ENCODE peak calls at places on chromosome 17, in seven cellular contexts. P is CD8-positive, alpha-beta memory T cell; M is left lung; I is aorta; Y is gastrocnemius medialis; G is MM.1S; X is transverse colon. K is an unnamed sample. For H3K4me1 and H3K36me3, the result is how much of the 10 kb centered on the place peaks cover.

GRCh38 chr17:6070895-6071511 is 824 bp downstream of the WSCD1 start:
- DNase-seq in P (no peak), M (no peak), I (no peak), Y (no peak), G (peak), X (peak), K (no peak)

GRCh38 chr17:31825961-31826691 is 32.9 kb downstream of the COPRS start:
- DNase-seq in P (no peak), M (no peak), I (peak), Y (peak), G (no peak), X (no peak), K (no peak)

GRCh38 chr17:39739885-39740356 is 2.2 kb downstream of the GRB7 start:
- DNase-seq in P (no peak), M (no peak), I (no peak), Y (no peak), G (no peak), X (no peak), K (no peak)

GRCh38 chr17:44630703-44631102 is 25.6 kb upstream of the MEIOC start:
- DNase-seq in P (no peak), M (no peak), I (no peak), Y (no peak), G (no peak), X (no peak), K (no peak)

GRCh38 chr17:68909066-68909465 is 46.1 kb downstream of the ABCA8 start:
- DNase-seq in P (no peak), M (peak), I (peak), Y (no peak), G (no peak), X (peak), K (no peak)

GRCh38 chr17:61846088-61846487 is 17.2 kb downstream of the BRIP1 start:
- DNase-seq in P (no peak), M (no peak), I (no peak), Y (no peak), G (no peak), X (no peak), K (no peak)

GRCh38 chr17:41891135-41892065 is 26.2 kb upstream of the KLHL11 start:
- DNase-seq in P (no peak), M (no peak), I (no peak), Y (no peak), G (no peak), X (no peak), K (no peak)

GRCh38 chr17:78739331-78739853 is 42.7 kb downstream of the CYTH1 start:
- DNase-seq in P (no peak), M (no peak), I (no peak), Y (no peak), G (peak), X (no peak), K (no peak)

GRCh38 chr17:2904135-2904534 is 107.9 kb downstream of the RAP1GAP2 start:
- DNase-seq in P (no peak), M (peak), I (no peak), Y (no peak), G (no peak), X (peak), K (no peak)

GRCh38 chr17:47694818-47695663 is 1.1 kb downstream of the TBKBP1 start:
- DNase-seq in P (peak), M (peak), I (peak), Y (peak), G (no peak), X (peak), K (peak)

GRCh38 chr17:45123930-45124796 is 8.2 kb downstream of the PLCD3 start:
- DNase-seq in P (no peak), M (peak), I (peak), Y (no peak), G (no peak), X (peak), K (no peak)

GRCh38 chr17:57369509-57369945 is 113.2 kb downstream of the MSI2 start:
- DNase-seq in P (no peak), M (no peak), I (no peak), Y (no peak), G (no peak), X (no peak), K (no peak)

GRCh38 chr17:10585529-10585928 is 36.1 kb upstream of the MYH2 start:
- DNase-seq in P (no peak), M (no peak), I (no peak), Y (no peak), G (no peak), X (no peak), K (no peak)

GRCh38 chr17:78498848-78499247 is 78.3 kb downstream of the DNAH17 start:
- DNase-seq in P (no peak), M (no peak), I (peak), Y (no peak), G (no peak), X (no peak), K (no peak)

GRCh38 chr17:74790206-74791066 is 14.3 kb upstream of the NAT9 start:
- DNase-seq in P (no peak), M (no peak), I (no peak), Y (no peak), G (no peak), X (no peak), K (no peak)

GRCh38 chr17:74749262-74750038 is 1.0 kb downstream of the NHERF1 start:
- DNase-seq in P (no peak), M (no peak), I (no peak), Y (no peak), G (no peak), X (peak), K (peak)

GRCh38 chr17:75595919-75596310 is 8.3 kb downstream of the MYO15B start:
- DNase-seq in P (no peak), M (no peak), I (no peak), Y (no peak), G (no peak), X (no peak), K (no peak)

GRCh38 chr17:30312218-30312617 is 20.5 kb upstream of the BLMH start:
- DNase-seq in P (no peak), M (no peak), I (no peak), Y (no peak), G (no peak), X (no peak), K (no peak)

GRCh38 chr17:73290399-73291259 is 21.2 kb downstream of the CDC42EP4 start:
- DNase-seq in P (no peak), M (no peak), I (no peak), Y (no peak), G (peak), X (no peak), K (no peak)

GRCh38 chr17:8124350-8125195 is 667 bp upstream of the HES7 start:
- DNase-seq in P (peak), M (no peak), I (no peak), Y (no peak), G (peak), X (no peak), K (no peak)

GRCh38 chr17:35467824-35468223 is 19.3 kb upstream of the SLFN13 start:
- DNase-seq in P (peak), M (no peak), I (no peak), Y (no peak), G (no peak), X (no peak), K (peak)

GRCh38 chr17:56203430-56203829 is 50.2 kb downstream of the ANKFN1 start:
- DNase-seq in P (no peak), M (no peak), I (no peak), Y (no peak), G (peak), X (no peak), K (no peak)

GRCh38 chr17:14359251-14359939 is 58.5 kb downstream of the HS3ST3B1 start:
- DNase-seq in P (no peak), M (peak), I (no peak), Y (no peak), G (no peak), X (no peak), K (peak)

GRCh38 chr17:77330602-77331081 is 189.9 kb downstream of the SEC14L1 start:
- DNase-seq in P (no peak), M (peak), I (no peak), Y (no peak), G (no peak), X (no peak), K (no peak)

GRCh38 chr17:42312285-42313130 is 24.2 kb downstream of the STAT5A start:
- DNase-seq in P (peak), M (peak), I (peak), Y (peak), G (peak), X (peak), K (peak)

GRCh38 chr17:77493238-77493812 is 352.6 kb downstream of the SEC14L1 start:
- DNase-seq in P (no peak), M (peak), I (no peak), Y (no peak), G (no peak), X (peak), K (no peak)

GRCh38 chr17:78774956-78775571 is 7.0 kb downstream of the CYTH1 start:
- DNase-seq in P (peak), M (no peak), I (no peak), Y (no peak), G (peak), X (peak), K (peak)

GRCh38 chr17:48002208-48002919 is 31.5 kb downstream of the CDK5RAP3 start:
- DNase-seq in P (no peak), M (no peak), I (no peak), Y (no peak), G (no peak), X (no peak), K (no peak)

GRCh38 chr17:77798481-77798880 is 160.0 kb upstream of the TNRC6C start:
- DNase-seq in P (no peak), M (no peak), I (no peak), Y (no peak), G (no peak), X (no peak), K (no peak)

GRCh38 chr17:80790021-80790765 is 201.4 kb upstream of the CHMP6 start:
- DNase-seq in P (peak), M (peak), I (peak), Y (no peak), G (no peak), X (no peak), K (peak)

GRCh38 chr17:50588391-50589111 is 28.0 kb downstream of the CACNA1G start:
- DNase-seq in P (no peak), M (no peak), I (no peak), Y (no peak), G (no peak), X (no peak), K (no peak)

GRCh38 chr17:31067699-31068184 is 27.0 kb upstream of the NF1 start:
- DNase-seq in P (no peak), M (no peak), I (no peak), Y (no peak), G (no peak), X (no peak), K (no peak)

GRCh38 chr17:58402047-58402446 is 15.3 kb downstream of the RNF43 start:
- DNase-seq in P (no peak), M (no peak), I (no peak), Y (no peak), G (no peak), X (no peak), K (peak)

GRCh38 chr17:50196826-50197225 is 4.6 kb downstream of the COL1A1 start:
- DNase-seq in P (no peak), M (no peak), I (peak), Y (no peak), G (no peak), X (no peak), K (no peak)

GRCh38 chr17:81902023-81902652 is at the start of gene NPB:
- DNase-seq in P (no peak), M (no peak), I (no peak), Y (no peak), G (no peak), X (no peak), K (no peak)

GRCh38 chr17:81900181-81900820 is 1.7 kb upstream of the NPB start:
- DNase-seq in P (no peak), M (no peak), I (no peak), Y (no peak), G (no peak), X (no peak), K (no peak)

GRCh38 chr17:81902653-81903414 is 796 bp downstream of the NPB start:
- DNase-seq in P (no peak), M (no peak), I (no peak), Y (no peak), G (no peak), X (no peak), K (no peak)

GRCh38 chr17:81899514-81900166 is 2.4 kb upstream of the NPB start:
- DNase-seq in P (no peak), M (no peak), I (no peak), Y (no peak), G (no peak), X (no peak), K (no peak)

DNA sequence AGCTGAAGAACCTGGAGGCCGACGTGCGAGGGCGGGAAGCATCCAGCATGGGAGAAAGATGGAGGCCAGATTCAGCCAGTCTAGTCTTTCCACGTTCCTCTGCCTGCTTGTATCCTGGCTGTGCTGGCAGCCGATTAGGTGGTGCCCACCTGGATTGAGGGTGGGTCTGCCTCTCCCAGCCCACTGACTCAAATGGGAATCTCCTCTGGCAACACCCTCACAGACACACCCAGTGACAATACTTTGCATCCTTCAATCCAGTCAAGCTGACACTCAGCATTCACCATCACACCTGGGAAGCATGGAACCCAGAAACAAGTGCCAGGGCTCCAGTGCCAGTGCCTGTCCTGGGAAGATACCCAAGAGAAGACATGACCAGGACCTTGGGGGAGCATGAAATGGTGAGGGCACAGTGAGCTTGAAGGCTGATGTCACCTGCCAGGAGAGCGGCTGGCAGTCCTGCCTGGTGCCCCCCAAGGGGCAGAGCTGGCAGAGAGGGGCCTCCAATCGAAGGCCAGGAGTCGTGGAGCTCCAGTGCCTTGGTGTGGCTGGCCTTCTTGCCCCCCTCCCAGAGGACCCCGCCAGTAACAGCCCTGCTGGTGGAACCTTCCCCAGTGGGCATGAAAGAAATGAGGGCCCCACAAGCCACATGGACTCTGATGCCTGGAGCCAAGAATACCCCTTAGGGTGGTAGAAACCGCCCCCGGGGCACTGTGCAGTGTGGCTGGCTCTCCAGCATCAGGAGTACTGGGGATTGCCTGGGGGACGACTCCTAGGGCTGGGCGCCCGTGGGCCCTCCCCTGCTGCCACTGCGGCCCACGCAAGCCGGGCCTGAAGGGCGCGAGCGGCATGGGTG is 643 bp upstream of the NPB start:
- DNase-seq in P (no peak), M (no peak), I (no peak), Y (no peak), G (no peak), X (no peak), K (no peak)
- H3K27ac ChIP-seq in P (no peak), M (no peak), I (no peak), Y (no peak), G (no peak), X (no peak), K (no peak)

GRCh38 chr17:38429476-38430100 is 1.3 kb downstream of the ARHGAP23 start:
- DNase-seq in P (no peak), M (no peak), I (no peak), Y (no peak), G (no peak), X (no peak), K (no peak)
- H3K4me1 ChIP-seq in P (under half), M (under half), I (under half), Y (under half), G (under half), X (under half), K (half or more)

GRCh38 chr17:79785900-79786810 is 8.2 kb downstream of the CBX2 start:
- DNase-seq in P (no peak), M (no peak), I (peak), Y (no peak), G (no peak), X (no peak), K (no peak)
- H3K36me3 ChIP-seq in P (under half), M (under half), I (under half), Y (under half), G (under half), X (under half), K (half or more)

DNA sequence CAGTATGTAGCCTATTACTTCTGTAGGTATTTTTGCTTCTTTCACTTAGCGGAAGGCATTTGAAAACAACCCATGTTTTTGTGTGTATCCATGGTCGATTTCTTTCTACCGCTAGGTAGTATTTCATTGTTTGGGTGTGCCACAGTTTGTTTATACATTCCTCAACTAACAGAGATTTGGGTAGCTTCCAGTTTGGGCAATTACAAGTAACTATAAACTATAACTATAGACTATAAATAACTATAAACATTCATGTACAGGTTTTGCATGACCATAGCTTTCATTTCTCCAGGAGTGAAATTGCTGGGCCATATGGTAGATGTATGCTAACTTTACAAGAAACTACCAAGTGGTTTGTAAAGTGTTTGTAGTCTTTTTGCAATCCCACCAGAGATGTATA is 40.0 kb downstream of the LYRM9 start:
- DNase-seq in P (no peak), M (no peak), I (no peak), Y (no peak), G (no peak), X (no peak), K (no peak)
- H3K27ac ChIP-seq in P (no peak), M (no peak), I (no peak), Y (no peak), G (no peak), X (no peak), K (no peak)

GRCh38 chr17:18257747-18258355 is 687 bp downstream of the FLII start:
- DNase-seq in P (peak), M (peak), I (peak), Y (peak), G (peak), X (peak), K (peak)
- H3K4me1 ChIP-seq in P (half or more), M (under half), I (under half), Y (half or more), G (under half), X (half or more), K (half or more)

GRCh38 chr17:1374426-1375177 is 25.4 kb downstream of the YWHAE start:
- DNase-seq in P (no peak), M (no peak), I (no peak), Y (no peak), G (no peak), X (no peak), K (no peak)
- H3K36me3 ChIP-seq in P (under half), M (under half), I (under half), Y (under half), G (under half), X (under half), K (half or more)

GRCh38 chr17:4733073-4733531 is 1.9 kb downstream of the MED11 start:
- DNase-seq in P (no peak), M (peak), I (peak), Y (no peak), G (peak), X (no peak), K (no peak)
- H3K27ac ChIP-seq in P (no peak), M (no peak), I (no peak), Y (no peak), G (no peak), X (peak), K (no peak)

GRCh38 chr17:55172612-55173011 is 92.1 kb upstream of the HLF start:
- DNase-seq in P (no peak), M (no peak), I (no peak), Y (no peak), G (peak), X (no peak), K (no peak)

GRCh38 chr17:55175788-55176425 is 88.9 kb upstream of the HLF start:
- DNase-seq in P (no peak), M (no peak), I (no peak), Y (no peak), G (no peak), X (no peak), K (no peak)

GRCh38 chr17:55168970-55169687 is 95.6 kb upstream of the HLF start:
- DNase-seq in P (no peak), M (no peak), I (no peak), Y (no peak), G (peak), X (no peak), K (no peak)

GRCh38 chr17:55174133-55174532 is 90.6 kb upstream of the HLF start:
- DNase-seq in P (no peak), M (no peak), I (no peak), Y (no peak), G (no peak), X (no peak), K (no peak)

DNA sequence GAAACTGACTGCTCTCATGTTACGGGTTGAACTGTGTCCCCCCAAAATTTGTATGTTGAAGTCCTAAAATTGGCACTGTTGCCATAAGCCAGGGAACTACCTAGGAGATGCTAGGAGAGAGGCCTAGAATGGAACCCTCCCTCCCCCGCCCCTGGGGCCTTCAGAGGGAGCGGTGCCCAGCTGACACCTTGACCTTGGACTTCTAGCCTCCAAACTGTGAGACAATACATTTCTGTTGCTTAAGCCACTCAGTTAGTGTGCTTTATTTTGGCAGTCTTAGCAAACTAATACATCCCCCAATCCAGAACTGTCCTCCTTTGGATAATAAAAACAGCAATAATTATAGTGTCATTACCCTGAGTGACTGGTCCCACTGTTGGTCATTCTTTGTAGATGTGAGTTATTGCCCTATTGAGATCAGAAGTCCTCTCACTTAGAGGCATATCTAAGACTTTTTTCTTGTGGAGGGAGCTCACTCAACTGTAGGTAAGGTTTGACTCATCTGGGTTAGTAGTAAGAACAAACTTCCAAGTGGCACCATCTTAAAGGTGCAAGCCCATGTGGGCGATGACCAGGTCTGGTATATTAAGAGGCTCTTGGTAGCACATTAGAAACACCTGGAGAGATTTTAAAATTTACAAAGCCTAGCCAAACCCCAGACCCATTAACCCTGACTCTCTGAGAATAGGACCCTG is 93.0 kb upstream of the HLF start:
- DNase-seq in P (no peak), M (no peak), I (no peak), Y (no peak), G (no peak), X (no peak), K (no peak)
- H3K4me1 ChIP-seq in P (under half), M (under half), I (under half), Y (under half), G (under half), X (under half), K (under half)

K was measured in DND-41.